ENCODE peak calls at places on chromosomes 16 and 17, in six cellular contexts. O is colonic mucosa, G is lung, R is AG04450, W is AG10803, X is cardiac fibroblast. J is an unnamed sample.

GRCh38 chr16:64809876-64810629 is 311.8 kb downstream of the CDH11 start:
- DNase-seq in G (no peak), X (no peak), R (no peak), O (no peak), W (no peak), J (no peak)

GRCh38 chr17:79224903-79225302 is 150.3 kb downstream of the ENGASE start:
- DNase-seq in W (no peak), X (no peak), O (no peak), G (no peak), R (no peak), J (no peak)

GRCh38 chr17:42675348-42675983 is 1.3 kb downstream of the PLEKHH3 start:
- DNase-seq in G (no peak), W (no peak), X (no peak), O (no peak), R (no peak), J (no peak)

GRCh38 chr17:35539659-35540026 is 2.2 kb upstream of the SLFN12L start:
- DNase-seq in R (no peak), G (no peak), W (no peak), X (no peak), O (no peak), J (no peak)

GRCh38 chr16:66525396-66526180 is 24.3 kb downstream of the TK2 start:
- DNase-seq in G (no peak), W (peak; percentile 41), R (no peak), X (no peak), O (no peak), J (no peak)

GRCh38 chr16:16141141-16141540 is 82.2 kb downstream of the ABCC6 start:
- DNase-seq in O (no peak), G (no peak), W (no peak), R (no peak), X (no peak), J (no peak)

GRCh38 chr16:1929105-1929504 is 10.9 kb upstream of the HS3ST6 start:
- DNase-seq in O (peak; percentile 41), G (no peak), X (no peak), R (no peak), W (peak; percentile 43), J (no peak)

GRCh38 chr17:19343671-19344151 is 18.8 kb downstream of the B9D1 start:
- DNase-seq in O (no peak), G (no peak), W (no peak), R (no peak), X (no peak), J (no peak)

GRCh38 chr16:88341551-88342290 is 41.0 kb upstream of the ZNF469 start:
- DNase-seq in G (no peak), O (no peak), R (no peak), W (no peak), X (no peak), J (no peak)

GRCh38 chr17:57832711-57833596 is 16.9 kb downstream of the MRPS23 start:
- DNase-seq in X (peak; percentile 84), O (peak; percentile 64), W (peak; percentile 76), G (peak; percentile 62), R (peak; percentile 30), J (no peak)

GRCh38 chr16:47507701-47508100 is 46.6 kb downstream of the PHKB start:
- DNase-seq in W (no peak), G (no peak), O (no peak), R (no peak), X (no peak), J (no peak)

GRCh38 chr16:57669476-57670162 is 1.5 kb downstream of the ADGRG3 start:
- DNase-seq in X (no peak), R (no peak), G (no peak), W (no peak), O (no peak), J (no peak)

DNA sequence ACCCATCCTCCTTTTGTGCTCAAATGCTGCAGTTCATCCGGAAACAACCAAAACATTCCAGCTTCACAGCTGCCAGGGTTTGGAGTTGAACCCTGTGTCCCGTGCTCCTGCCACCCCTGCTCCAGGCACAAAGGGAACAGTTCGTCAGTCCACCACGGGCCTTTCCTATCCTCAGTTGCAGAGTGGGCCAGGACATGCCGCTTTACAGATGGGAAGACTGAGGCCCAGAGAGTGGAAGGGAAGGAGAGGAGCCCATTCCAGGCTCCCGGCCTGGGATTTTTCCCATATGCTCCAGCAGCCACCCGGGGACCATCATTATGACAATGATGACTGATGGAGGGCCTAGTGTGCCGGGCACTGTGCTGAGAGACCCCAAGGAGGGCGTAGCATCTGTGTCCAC is 27.6 kb downstream of the RAI1 start:
- DNase-seq in O (no peak), R (no peak), G (no peak), W (no peak), X (no peak), J (no peak)
- H3K4me3 ChIP-seq in O (no peak overlapping the region), R (no peak overlapping the region), G (no peak overlapping the region), W (no peak overlapping the region), X (no peak overlapping the region), J (no peak overlapping the region)

GRCh38 chr17:68860941-68861340 is 94.3 kb downstream of the ABCA8 start:
- DNase-seq in X (no peak), G (no peak), O (no peak), R (no peak), W (no peak), J (no peak)

GRCh38 chr17:68867759-68868516 is 87.3 kb downstream of the ABCA8 start:
- DNase-seq in X (no peak), G (no peak), R (no peak), W (no peak), O (no peak), J (no peak)

GRCh38 chr17:68861602-68862001 is 93.6 kb downstream of the ABCA8 start:
- DNase-seq in W (no peak), G (no peak), X (peak; percentile 23), R (no peak), O (no peak), J (no peak)

GRCh38 chr17:68865584-68865983 is 89.6 kb downstream of the ABCA8 start:
- DNase-seq in W (no peak), O (no peak), G (no peak), R (no peak), X (no peak), J (no peak)

DNA sequence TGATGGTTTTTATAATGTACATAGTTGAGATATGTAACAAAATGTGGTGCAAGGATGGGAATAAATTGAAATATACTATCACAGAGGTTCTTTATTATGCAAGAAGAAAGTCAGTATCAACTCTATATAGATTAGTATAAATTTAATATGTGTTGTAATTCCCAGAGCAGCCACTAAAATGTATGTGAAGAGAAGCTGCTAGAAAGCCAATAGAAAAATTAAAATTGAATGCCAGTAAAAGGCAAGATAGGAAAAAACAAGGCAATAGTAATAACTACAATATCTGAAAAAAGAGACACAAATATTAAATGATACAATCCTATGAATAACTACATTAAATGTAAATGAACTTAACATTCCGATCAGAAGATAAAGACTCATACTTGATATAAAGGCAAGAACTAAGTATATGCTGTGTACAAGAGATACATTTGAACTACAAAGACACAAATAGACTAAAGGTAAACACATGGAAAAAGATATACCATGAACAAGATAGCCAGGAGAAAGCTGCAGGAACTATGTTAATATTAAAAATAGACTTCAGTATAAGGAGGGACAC is 92.0 kb downstream of the ABCA8 start:
- DNase-seq in W (no peak), O (no peak), G (no peak), R (no peak), X (no peak), J (no peak)
- TF ChIP-seq CTCF in W (no peak), O (no peak), G (no peak), R (no peak), X (no peak), J (no peak)

DNA sequence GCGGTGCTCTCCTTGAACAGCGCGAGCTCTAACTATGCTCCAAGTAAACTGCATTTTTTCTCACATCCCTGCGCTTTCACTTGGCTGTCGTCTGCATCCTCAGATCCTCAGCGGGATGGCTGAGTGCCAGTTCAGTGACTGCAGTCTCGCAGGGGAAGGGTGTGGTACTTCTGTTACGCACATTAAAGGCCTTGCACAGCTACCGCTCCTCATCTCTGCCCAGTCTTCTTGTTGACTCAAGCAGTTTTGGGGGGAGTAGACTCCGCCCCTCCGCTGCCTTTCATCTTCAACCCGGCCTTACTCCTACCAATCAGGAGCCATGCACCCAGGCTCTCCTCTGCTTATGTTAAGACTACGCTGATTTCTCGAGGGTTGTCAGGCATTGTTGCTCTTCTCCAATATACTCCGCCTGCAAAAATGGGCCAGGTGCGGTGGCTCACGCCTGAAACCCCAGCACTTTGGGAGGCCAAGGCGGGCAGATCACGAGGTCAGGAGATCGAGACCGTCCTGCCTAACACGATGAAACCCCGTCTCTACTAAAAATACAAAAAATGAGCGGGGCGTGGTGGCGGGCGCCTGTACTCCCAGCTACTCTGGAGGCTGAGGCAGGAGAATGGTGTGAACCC is 10.0 kb downstream of the ATP5PD start:
- DNase-seq in W (peak; percentile 82), X (peak; percentile 95), G (peak; percentile 71), O (peak; percentile 92), R (no peak), J (no peak)
- H3K4me3 ChIP-seq in W (no peak overlapping the region), X (no peak overlapping the region), G (no peak overlapping the region), O (no peak overlapping the region), R (no peak overlapping the region), J (no peak overlapping the region)

GRCh38 chr16:89491238-89491869 is 993 bp upstream of the ANKRD11 start:
- DNase-seq in R (no peak), X (peak; percentile 48), G (no peak), O (no peak), W (peak; percentile 42), J (no peak)
- TF ChIP-seq CTCF in R (peak; percentile 29), X (peak; percentile 17), G (no peak), O (no peak), W (peak; percentile 40), J (no peak)

GRCh38 chr16:82888616-82889015 is 261.8 kb downstream of the CDH13 start:
- DNase-seq in O (peak; percentile 23), X (no peak), G (no peak), R (peak; percentile 91), W (peak; percentile 77), J (peak; percentile 62)
- H3K4me3 ChIP-seq in O (no peak overlapping the region), X (no peak overlapping the region), G (no peak overlapping the region), R (peak overlapping the region; percentile 25), W (no peak overlapping the region), J (no peak overlapping the region)

DNA sequence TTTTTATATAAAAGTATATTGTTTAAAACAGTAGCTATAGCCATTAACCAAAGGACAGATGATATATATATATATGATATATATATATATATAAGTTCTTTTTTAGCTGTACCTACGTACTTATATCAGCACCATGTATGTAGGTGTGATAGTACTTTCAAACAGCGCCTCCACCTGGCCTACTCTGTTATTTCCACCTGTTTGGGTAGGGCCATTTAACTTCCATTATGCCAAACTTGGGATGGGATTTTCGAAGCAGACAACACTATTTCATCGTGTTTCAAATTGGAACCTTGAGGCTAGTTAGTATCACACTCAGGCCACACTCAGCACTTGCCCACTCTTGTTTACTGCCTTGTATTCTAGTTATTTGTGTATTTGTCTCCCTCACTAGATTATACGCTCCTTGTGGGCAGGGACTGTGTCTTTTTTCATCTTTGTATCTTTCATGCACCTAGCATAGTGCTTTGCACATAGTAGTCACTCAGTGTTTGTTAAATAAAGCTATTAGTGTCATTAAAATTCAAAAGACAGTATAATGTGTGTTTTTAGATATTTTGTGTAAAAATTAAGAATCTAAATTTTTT is 11.8 kb upstream of the CLTC start:
- DNase-seq in R (no peak), X (peak; percentile 35), G (no peak), O (peak; percentile 32), W (no peak), J (no peak)
- TF ChIP-seq CTCF in R (no peak), X (peak; percentile 15), G (no peak), O (no peak), W (no peak), J (peak; percentile 35)

J was measured in retinal pigment epithelial cell.